ENCODE peak calls at places on chromosome 13, in six cellular contexts. One of them, this sample, is unnamed.

GRCh38 chr13:51849145-51850101 is 4.4 kb upstream of the TMEM272 start:
- DNase-seq in H1: peak; percentile 67
- DNase-seq in IMR-90: peak; percentile 30
- DNase-seq in mesendoderm: peak; percentile 90
- DNase-seq in trophoblast cell: no peak
- DNase-seq in mesenchymal stem cell: peak; percentile 84
- DNase-seq in this sample: peak; percentile 40

GRCh38 chr13:113950451-113951245 is 23.2 kb downstream of the C13orf46 start:
- DNase-seq in H1: no peak
- DNase-seq in IMR-90: no peak
- DNase-seq in mesendoderm: no peak
- DNase-seq in trophoblast cell: no peak
- DNase-seq in mesenchymal stem cell: no peak
- DNase-seq in this sample: no peak

GRCh38 chr13:57018915-57019314 is 121.8 kb upstream of the PRR20A start:
- DNase-seq in H1: no peak
- DNase-seq in IMR-90: no peak
- DNase-seq in mesendoderm: no peak
- DNase-seq in trophoblast cell: no peak
- DNase-seq in mesenchymal stem cell: no peak
- DNase-seq in this sample: no peak

GRCh38 chr13:25288966-25289365 is 1.7 kb upstream of the MTMR6 start:
- DNase-seq in H1: no peak
- DNase-seq in IMR-90: no peak
- DNase-seq in mesendoderm: no peak
- DNase-seq in trophoblast cell: no peak
- DNase-seq in mesenchymal stem cell: no peak
- DNase-seq in this sample: no peak

GRCh38 chr13:83881917-83882625 is at the start of gene SLITRK1:
- DNase-seq in H1: peak; percentile 53
- DNase-seq in IMR-90: peak; percentile 19
- DNase-seq in mesendoderm: peak; percentile 91
- DNase-seq in trophoblast cell: no peak
- DNase-seq in mesenchymal stem cell: peak; percentile 69
- DNase-seq in this sample: peak; percentile 92

GRCh38 chr13:30053904-30054303 is 203.5 kb upstream of the UBL3 start:
- DNase-seq in H1: peak; percentile 43
- DNase-seq in IMR-90: no peak
- DNase-seq in mesendoderm: peak; percentile 86
- DNase-seq in trophoblast cell: no peak
- DNase-seq in mesenchymal stem cell: no peak
- DNase-seq in this sample: no peak

GRCh38 chr13:59673301-59673700 is 490.4 kb downstream of the DIAPH3 start:
- DNase-seq in H1: no peak
- DNase-seq in IMR-90: peak; percentile 28
- DNase-seq in mesendoderm: no peak
- DNase-seq in trophoblast cell: no peak
- DNase-seq in mesenchymal stem cell: no peak
- DNase-seq in this sample: no peak

GRCh38 chr13:98571955-98572662 is 4.8 kb downstream of the STK24 start:
- DNase-seq in H1: no peak
- DNase-seq in IMR-90: peak; percentile 47
- DNase-seq in mesendoderm: peak; percentile 22
- DNase-seq in trophoblast cell: no peak
- DNase-seq in mesenchymal stem cell: peak; percentile 87
- DNase-seq in this sample: no peak

GRCh38 chr13:113669231-113669870 is 2.3 kb downstream of the GRK1 start:
- DNase-seq in H1: no peak
- DNase-seq in IMR-90: no peak
- DNase-seq in mesendoderm: no peak
- DNase-seq in trophoblast cell: no peak
- DNase-seq in mesenchymal stem cell: no peak
- DNase-seq in this sample: no peak

GRCh38 chr13:24910502-24911134 is 146.6 kb downstream of the RNF17 start:
- DNase-seq in H1: no peak
- DNase-seq in IMR-90: peak; percentile 6
- DNase-seq in mesendoderm: no peak
- DNase-seq in trophoblast cell: no peak
- DNase-seq in mesenchymal stem cell: no peak
- DNase-seq in this sample: no peak

GRCh38 chr13:27622102-27622820 is 569 bp downstream of the POLR1D start:
- DNase-seq in H1: no peak
- DNase-seq in IMR-90: peak; percentile 13
- DNase-seq in mesendoderm: no peak
- DNase-seq in trophoblast cell: no peak
- DNase-seq in mesenchymal stem cell: peak; percentile 60
- DNase-seq in this sample: no peak

GRCh38 chr13:87622921-87623320 is 48.2 kb upstream of the SLITRK5 start:
- DNase-seq in H1: no peak
- DNase-seq in IMR-90: no peak
- DNase-seq in mesendoderm: no peak
- DNase-seq in trophoblast cell: no peak
- DNase-seq in mesenchymal stem cell: no peak
- DNase-seq in this sample: no peak

GRCh38 chr13:103876571-103876970 is 810.4 kb upstream of the SLC10A2 start:
- DNase-seq in H1: no peak
- DNase-seq in IMR-90: peak; percentile 1
- DNase-seq in mesendoderm: peak; percentile 1
- DNase-seq in trophoblast cell: peak; percentile 51
- DNase-seq in mesenchymal stem cell: no peak
- DNase-seq in this sample: no peak

GRCh38 chr13:20195846-20196245 is 3.1 kb upstream of the GJB2 start:
- DNase-seq in H1: no peak
- DNase-seq in IMR-90: no peak
- DNase-seq in mesendoderm: no peak
- DNase-seq in trophoblast cell: no peak
- DNase-seq in mesenchymal stem cell: no peak
- DNase-seq in this sample: no peak

GRCh38 chr13:112985803-112986408 is 16.9 kb downstream of the MCF2L start:
- DNase-seq in H1: no peak
- DNase-seq in IMR-90: no peak
- DNase-seq in mesendoderm: no peak
- DNase-seq in trophoblast cell: no peak
- DNase-seq in mesenchymal stem cell: no peak
- DNase-seq in this sample: no peak

GRCh38 chr13:20161275-20161950 is 561 bp upstream of the GJA3 start:
- DNase-seq in H1: no peak
- DNase-seq in IMR-90: no peak
- DNase-seq in mesendoderm: no peak
- DNase-seq in trophoblast cell: no peak
- DNase-seq in mesenchymal stem cell: no peak
- DNase-seq in this sample: no peak

GRCh38 chr13:27124571-27124970 is 47.0 kb downstream of the USP12 start:
- DNase-seq in H1: no peak
- DNase-seq in IMR-90: no peak
- DNase-seq in mesendoderm: no peak
- DNase-seq in trophoblast cell: no peak
- DNase-seq in mesenchymal stem cell: no peak
- DNase-seq in this sample: no peak

GRCh38 chr13:40315416-40316064 is 350.9 kb downstream of the FOXO1 start:
- DNase-seq in H1: no peak
- DNase-seq in IMR-90: no peak
- DNase-seq in mesendoderm: peak; percentile 11
- DNase-seq in trophoblast cell: peak; percentile 22
- DNase-seq in mesenchymal stem cell: no peak
- DNase-seq in this sample: no peak

DNA sequence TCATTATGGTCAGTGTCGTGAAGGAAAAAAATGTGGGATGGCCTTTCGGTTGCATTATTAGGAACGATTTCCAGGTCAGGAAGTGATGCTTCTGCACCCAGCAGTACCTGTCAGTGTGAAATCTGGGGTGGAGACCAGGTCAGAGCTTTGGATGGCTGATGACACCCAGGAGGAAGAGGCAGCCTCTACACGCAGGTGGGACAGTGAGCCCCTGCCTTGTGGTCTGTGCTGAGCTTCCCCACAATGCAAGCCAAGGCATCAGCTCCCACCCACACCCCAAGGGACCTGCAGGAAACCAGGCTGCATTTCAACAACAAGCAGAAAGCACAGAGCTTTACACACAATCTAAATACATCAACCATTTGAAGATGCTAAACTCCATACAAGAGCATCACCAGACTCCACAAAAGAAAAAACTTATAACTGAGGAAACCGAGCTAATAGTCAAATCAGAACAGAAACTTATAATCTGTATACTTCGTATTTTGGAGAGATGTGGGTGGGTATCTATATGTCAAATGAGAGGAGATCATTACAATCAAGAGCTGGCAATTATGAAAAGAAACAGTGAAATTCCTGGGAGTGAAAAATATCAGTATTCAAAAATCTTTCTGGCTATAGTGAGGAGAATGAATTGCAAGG is 130.1 kb downstream of the ZDHHC20 start:
- DNase-seq in H1: no peak
- DNase-seq in IMR-90: no peak
- DNase-seq in mesendoderm: no peak
- DNase-seq in trophoblast cell: no peak
- DNase-seq in mesenchymal stem cell: no peak
- DNase-seq in this sample: no peak
- H3K36me3 ChIP-seq in H1: no peaks in the 10 kb centered on the region
- H3K36me3 ChIP-seq in IMR-90: no peaks in the 10 kb centered on the region
- H3K36me3 ChIP-seq in mesendoderm: no peaks in the 10 kb centered on the region
- H3K36me3 ChIP-seq in trophoblast cell: no peaks in the 10 kb centered on the region
- H3K36me3 ChIP-seq in mesenchymal stem cell: no peaks in the 10 kb centered on the region
- H3K36me3 ChIP-seq in this sample: no peaks in the 10 kb centered on the region

GRCh38 chr13:106568225-106569003 is 477 bp upstream of the ARGLU1 start:
- DNase-seq in H1: no peak
- DNase-seq in IMR-90: no peak
- DNase-seq in mesendoderm: no peak
- DNase-seq in trophoblast cell: no peak
- DNase-seq in mesenchymal stem cell: no peak
- DNase-seq in this sample: no peak
- H4K8ac ChIP-seq in H1: no peak overlapping the region
- H4K8ac ChIP-seq in IMR-90: peak overlapping the region; percentile 71
- H4K8ac ChIP-seq in mesendoderm: no peak overlapping the region
- H4K8ac ChIP-seq in trophoblast cell: peak overlapping the region; percentile 74
- H4K8ac ChIP-seq in mesenchymal stem cell: no peak overlapping the region
- H4K8ac ChIP-seq in this sample: no peak overlapping the region

GRCh38 chr13:44566601-44567000 is 9.5 kb downstream of the TSC22D1 start:
- DNase-seq in H1: no peak
- DNase-seq in IMR-90: no peak
- DNase-seq in mesendoderm: no peak
- DNase-seq in trophoblast cell: no peak
- DNase-seq in mesenchymal stem cell: no peak
- DNase-seq in this sample: no peak
- H3K23ac ChIP-seq in H1: no peak overlapping the region
- H3K23ac ChIP-seq in IMR-90: peak overlapping the region; percentile 64
- H3K23ac ChIP-seq in mesendoderm: no peak overlapping the region
- H3K23ac ChIP-seq in trophoblast cell: no peak overlapping the region
- H3K23ac ChIP-seq in mesenchymal stem cell: no peak overlapping the region
- H3K23ac ChIP-seq in this sample: no peak overlapping the region

DNA sequence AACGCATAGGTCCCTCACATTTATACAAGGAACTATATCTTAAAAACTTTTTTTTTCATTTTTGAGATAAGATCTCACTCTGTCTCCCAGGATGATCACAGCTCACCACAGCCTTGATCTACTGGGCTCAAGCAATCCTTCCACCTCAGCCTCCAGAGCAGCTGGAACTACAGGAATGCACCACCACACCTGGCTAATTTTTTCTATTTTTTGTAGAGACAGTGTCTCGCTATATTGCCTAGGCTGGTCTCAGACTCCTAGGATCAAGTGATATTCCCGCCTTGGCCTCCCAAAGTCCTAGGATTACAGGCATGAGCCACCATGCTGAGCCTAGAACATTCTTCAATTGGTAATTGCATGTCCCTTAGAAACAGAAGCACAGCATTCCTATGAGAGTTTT is 41.7 kb downstream of the RCBTB1 start:
- DNase-seq in H1: no peak
- DNase-seq in IMR-90: no peak
- DNase-seq in mesendoderm: no peak
- DNase-seq in trophoblast cell: peak; percentile 86
- DNase-seq in mesenchymal stem cell: no peak
- DNase-seq in this sample: no peak
- H3K36me3 ChIP-seq in H1: peaks cover 2% of the 10 kb centered on the region
- H3K36me3 ChIP-seq in IMR-90: peaks cover 21% of the 10 kb centered on the region
- H3K36me3 ChIP-seq in mesendoderm: no peaks in the 10 kb centered on the region
- H3K36me3 ChIP-seq in trophoblast cell: peaks cover 2% of the 10 kb centered on the region
- H3K36me3 ChIP-seq in mesenchymal stem cell: peaks cover 5% of the 10 kb centered on the region
- H3K36me3 ChIP-seq in this sample: peaks cover 93% of the 10 kb centered on the region

GRCh38 chr13:31442605-31443004 is 242.8 kb downstream of the B3GLCT start:
- DNase-seq in H1: no peak
- DNase-seq in IMR-90: no peak
- DNase-seq in mesendoderm: no peak
- DNase-seq in trophoblast cell: no peak
- DNase-seq in mesenchymal stem cell: no peak
- DNase-seq in this sample: no peak

GRCh38 chr13:31437975-31438374 is 238.2 kb downstream of the B3GLCT start:
- DNase-seq in H1: no peak
- DNase-seq in IMR-90: no peak
- DNase-seq in mesendoderm: peak; percentile 20
- DNase-seq in trophoblast cell: no peak
- DNase-seq in mesenchymal stem cell: no peak
- DNase-seq in this sample: no peak

GRCh38 chr13:31444266-31444862 is 244.6 kb downstream of the B3GLCT start:
- DNase-seq in H1: no peak
- DNase-seq in IMR-90: no peak
- DNase-seq in mesendoderm: no peak
- DNase-seq in trophoblast cell: no peak
- DNase-seq in mesenchymal stem cell: no peak
- DNase-seq in this sample: no peak

GRCh38 chr13:31440132-31440531 is 240.4 kb downstream of the B3GLCT start:
- DNase-seq in H1: no peak
- DNase-seq in IMR-90: no peak
- DNase-seq in mesendoderm: no peak
- DNase-seq in trophoblast cell: no peak
- DNase-seq in mesenchymal stem cell: no peak
- DNase-seq in this sample: no peak

GRCh38 chr13:31441804-31442487 is 242.2 kb downstream of the B3GLCT start:
- DNase-seq in H1: no peak
- DNase-seq in IMR-90: no peak
- DNase-seq in mesendoderm: no peak
- DNase-seq in trophoblast cell: no peak
- DNase-seq in mesenchymal stem cell: no peak
- DNase-seq in this sample: no peak
- H4K8ac ChIP-seq in H1: no peak overlapping the region
- H4K8ac ChIP-seq in IMR-90: no peak overlapping the region
- H4K8ac ChIP-seq in mesendoderm: no peak overlapping the region
- H4K8ac ChIP-seq in trophoblast cell: no peak overlapping the region
- H4K8ac ChIP-seq in mesenchymal stem cell: no peak overlapping the region
- H4K8ac ChIP-seq in this sample: no peak overlapping the region

GRCh38 chr13:107834268-107834667 is 381.1 kb downstream of the LIG4 start:
- DNase-seq in H1: no peak
- DNase-seq in IMR-90: peak; percentile 37
- DNase-seq in mesendoderm: no peak
- DNase-seq in trophoblast cell: no peak
- DNase-seq in mesenchymal stem cell: no peak
- DNase-seq in this sample: no peak
- H3K23ac ChIP-seq in H1: no peak overlapping the region
- H3K23ac ChIP-seq in IMR-90: peak overlapping the region; percentile 85
- H3K23ac ChIP-seq in mesendoderm: no peak overlapping the region
- H3K23ac ChIP-seq in trophoblast cell: no peak overlapping the region
- H3K23ac ChIP-seq in mesenchymal stem cell: no peak overlapping the region
- H3K23ac ChIP-seq in this sample: no peak overlapping the region

DNA sequence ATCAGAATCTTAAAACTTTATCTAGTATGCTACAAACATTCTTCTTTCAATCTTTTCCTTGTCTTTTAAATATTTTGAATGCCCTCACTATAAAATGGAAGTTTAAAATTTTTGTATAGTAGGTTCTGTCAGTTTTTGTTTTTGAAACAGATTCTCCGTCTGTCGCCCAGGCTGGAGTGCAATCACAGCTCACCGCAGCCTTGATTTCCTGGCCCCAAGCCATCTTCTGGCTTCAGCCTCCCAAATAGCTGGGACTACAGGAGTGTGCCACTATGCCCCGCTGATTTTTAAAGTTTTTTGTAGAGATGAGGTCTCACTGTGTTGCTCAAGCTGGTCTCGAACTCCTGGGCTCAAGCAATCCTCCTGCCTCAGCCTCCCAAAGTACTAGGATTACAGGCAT is 20.7 kb downstream of the PHF11 start:
- DNase-seq in H1: no peak
- DNase-seq in IMR-90: no peak
- DNase-seq in mesendoderm: no peak
- DNase-seq in trophoblast cell: no peak
- DNase-seq in mesenchymal stem cell: no peak
- DNase-seq in this sample: no peak
- H3K36me3 ChIP-seq in H1: no peaks in the 10 kb centered on the region
- H3K36me3 ChIP-seq in IMR-90: peaks cover 21% of the 10 kb centered on the region
- H3K36me3 ChIP-seq in mesendoderm: no peaks in the 10 kb centered on the region
- H3K36me3 ChIP-seq in trophoblast cell: peaks cover 7% of the 10 kb centered on the region
- H3K36me3 ChIP-seq in mesenchymal stem cell: peaks cover 19% of the 10 kb centered on the region
- H3K36me3 ChIP-seq in this sample: no peaks in the 10 kb centered on the region

This sample was measured in neuronal stem cell.